ENCODE peak calls at places on chromosomes 4 and X, in five cellular contexts. U, Y, E, P and A are unnamed samples.

GRCh38 chr4:148503681-148504080 is 61.5 kb upstream of the NR3C2 start:
- DNase-seq in U (no peak), Y (no peak), E (no peak), P (no peak), A (no peak)

GRCh38 chr4:124334119-124334518 is 378.4 kb downstream of the ANKRD50 start:
- DNase-seq in U (no peak), Y (peak), E (peak), P (peak), A (peak)

GRCh38 chr4:89545315-89545714 is 237.7 kb upstream of the GPRIN3 start:
- DNase-seq in U (no peak), Y (no peak), E (no peak), P (no peak), A (no peak)

GRCh38 chrX:37958493-37959211 is 47.7 kb upstream of the SYTL5 start:
- DNase-seq in U (no peak), Y (no peak), E (no peak), P (peak), A (no peak)

GRCh38 chr4:169902658-169903345 is 123.4 kb downstream of the MFAP3L start:
- DNase-seq in U (no peak), Y (peak), E (no peak), P (peak), A (peak)

GRCh38 chr4:6241062-6241845 is 28.4 kb upstream of the WFS1 start:
- DNase-seq in U (no peak), Y (no peak), E (no peak), P (no peak), A (no peak)

GRCh38 chr4:141807501-141807900 is 171.1 kb downstream of the IL15 start:
- DNase-seq in U (no peak), Y (no peak), E (no peak), P (no peak), A (no peak)

GRCh38 chrX:118569676-118570075 is 74.1 kb downstream of the DOCK11 start:
- DNase-seq in U (no peak), Y (no peak), E (no peak), P (no peak), A (no peak)

GRCh38 chr4:13919021-13919441 is 291.5 kb upstream of the BOD1L1 start:
- DNase-seq in U (no peak), Y (no peak), E (no peak), P (no peak), A (no peak)

GRCh38 chr4:55005910-55006309 is 119.5 kb downstream of the KDR start:
- DNase-seq in U (no peak), Y (no peak), E (no peak), P (no peak), A (no peak)

GRCh38 chr4:131091896-131092295 is 1995.9 kb downstream of the C4orf33 start:
- DNase-seq in U (no peak), Y (peak), E (no peak), P (peak), A (no peak)

GRCh38 chr4:2535386-2536192 is 858 bp upstream of the FAM193A start:
- DNase-seq in U (no peak), Y (no peak), E (no peak), P (peak), A (peak)

GRCh38 chr4:22874334-22874912 is 181.7 kb downstream of the GBA3 start:
- DNase-seq in U (no peak), Y (no peak), E (no peak), P (no peak), A (no peak)

GRCh38 chrX:9829308-9830267 is 43.4 kb downstream of the SHROOM2 start:
- DNase-seq in U (peak), Y (peak), E (no peak), P (no peak), A (no peak)

GRCh38 chr4:53640576-53641459 is 49.5 kb upstream of the LNX1 start:
- DNase-seq in U (peak), Y (no peak), E (no peak), P (no peak), A (no peak)

GRCh38 chr4:80264825-80265224 is 1.6 kb upstream of the FGF5 start:
- DNase-seq in U (no peak), Y (no peak), E (no peak), P (no peak), A (no peak)

GRCh38 chrX:129779747-129780146 is at the start of gene SASH3:
- DNase-seq in U (no peak), Y (no peak), E (no peak), P (no peak), A (no peak)
- TF ChIP-seq SRF in U (no peak), Y (no peak), E (no peak), P (no peak), A (no peak)

GRCh38 chr4:5018603-5019002 is 655 bp downstream of the CYTL1 start:
- DNase-seq in U (no peak), Y (no peak), E (no peak), P (no peak), A (no peak)
- TF ChIP-seq SRF in U (no peak), Y (no peak), E (no peak), P (no peak), A (no peak)

DNA sequence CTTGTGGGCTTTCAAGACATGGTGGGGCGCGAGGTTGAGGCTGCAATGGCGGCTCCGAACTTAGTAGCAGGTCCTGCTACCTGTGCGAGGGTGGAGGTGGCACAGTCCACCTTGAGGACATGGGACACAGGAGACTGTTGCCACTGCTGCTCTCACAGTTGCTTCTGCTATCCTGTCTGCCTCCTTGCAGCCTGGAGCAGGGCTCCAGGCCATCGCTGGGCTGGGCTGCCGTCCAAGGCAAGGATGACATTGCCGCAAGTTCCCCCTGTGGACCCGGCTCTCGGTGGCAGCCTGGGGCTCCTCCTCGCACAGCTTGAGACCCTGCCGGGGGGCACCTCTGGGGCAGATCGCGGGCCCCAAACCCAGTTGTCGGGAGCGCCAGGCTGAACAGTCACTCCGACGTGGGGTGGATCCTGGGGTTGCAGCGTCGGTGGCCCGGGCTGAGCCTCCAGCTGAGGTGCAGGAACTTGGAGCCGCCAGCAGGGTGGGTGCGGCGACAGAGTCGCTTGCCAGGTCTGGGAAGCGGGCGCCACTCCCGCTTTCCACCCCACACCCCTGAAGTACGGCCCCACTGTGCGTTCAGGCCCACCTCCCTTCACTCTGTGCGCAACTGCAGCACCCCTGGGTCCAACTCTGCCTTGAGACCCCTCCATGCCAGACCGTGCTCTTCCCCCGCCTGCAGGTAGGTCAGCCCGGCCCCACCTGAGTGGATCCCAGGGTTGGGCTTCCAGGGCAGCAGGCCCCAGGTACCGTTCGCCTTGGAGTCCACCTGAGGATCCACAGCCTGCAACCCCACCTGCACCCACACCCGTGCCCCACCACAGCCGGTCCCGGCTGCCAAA is 192.7 kb upstream of the NUDT6 start:
- DNase-seq in U (no peak), Y (no peak), E (no peak), P (no peak), A (no peak)
- TF ChIP-seq SRF in U (no peak), Y (no peak), E (no peak), P (no peak), A (no peak)

GRCh38 chr4:173446416-173446815 is 47.5 kb upstream of the SCRG1 start:
- DNase-seq in U (no peak), Y (no peak), E (no peak), P (no peak), A (no peak)

GRCh38 chr4:173448919-173449641 is 50.2 kb upstream of the SCRG1 start:
- DNase-seq in U (no peak), Y (no peak), E (no peak), P (no peak), A (no peak)

GRCh38 chr4:173450281-173450680 is 51.4 kb upstream of the SCRG1 start:
- DNase-seq in U (no peak), Y (no peak), E (no peak), P (no peak), A (no peak)

GRCh38 chr4:173448557-173448918 is 49.6 kb upstream of the SCRG1 start:
- DNase-seq in U (no peak), Y (no peak), E (no peak), P (no peak), A (no peak)

DNA sequence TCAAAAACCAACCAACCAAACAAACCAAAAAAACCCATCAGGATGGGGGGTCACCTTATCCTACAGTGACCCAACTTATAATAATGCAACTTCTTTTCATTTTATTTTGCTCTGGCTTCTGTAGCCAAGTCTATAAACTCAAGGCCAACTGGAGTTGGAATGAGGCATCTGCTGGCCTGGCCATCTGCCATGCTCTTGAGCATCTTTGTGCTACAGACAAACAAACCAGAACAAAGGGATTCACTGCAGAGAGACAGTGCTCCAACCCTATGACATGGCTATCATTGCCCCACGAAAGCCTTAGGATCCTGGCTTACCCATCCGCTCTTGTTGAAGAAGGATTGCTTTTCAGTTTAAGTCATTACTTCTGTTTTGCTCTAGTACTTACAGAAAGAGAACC is 49.2 kb upstream of the SCRG1 start:
- DNase-seq in U (no peak), Y (no peak), E (no peak), P (no peak), A (no peak)
- TF ChIP-seq SRF in U (no peak), Y (no peak), E (no peak), P (no peak), A (no peak)

DNA sequence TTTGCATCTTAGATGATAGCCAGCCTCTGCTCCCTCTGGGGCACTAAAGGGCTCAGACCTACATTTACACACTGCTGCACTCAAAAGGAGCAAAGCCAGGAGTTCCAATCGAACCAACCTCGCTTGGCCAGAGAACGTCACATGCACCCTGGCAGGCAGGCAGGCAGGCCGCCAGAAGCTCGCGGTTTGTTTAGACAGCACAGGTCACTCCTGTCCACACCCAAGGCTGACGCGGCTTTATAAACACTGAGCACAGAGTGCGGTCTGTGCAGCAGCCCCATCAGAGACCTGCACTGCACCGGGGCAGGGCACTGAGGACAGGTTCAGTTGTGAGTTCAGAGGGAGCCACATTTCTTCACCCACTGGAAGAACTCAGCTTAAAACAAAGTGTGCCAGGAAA is 143.9 kb downstream of the BCOR start:
- DNase-seq in U (no peak), Y (peak), E (no peak), P (peak), A (peak)
- TF ChIP-seq SRF in U (no peak), Y (no peak), E (no peak), P (no peak), A (no peak)

GRCh38 chr4:143252478-143252877 is 67.8 kb downstream of the USP38 start:
- DNase-seq in U (no peak), Y (no peak), E (no peak), P (no peak), A (no peak)

GRCh38 chr4:143253156-143253555 is 68.4 kb downstream of the USP38 start:
- DNase-seq in U (no peak), Y (no peak), E (no peak), P (no peak), A (no peak)

GRCh38 chr4:143251781-143252180 is 67.1 kb downstream of the USP38 start:
- DNase-seq in U (no peak), Y (peak), E (no peak), P (no peak), A (no peak)

GRCh38 chr4:143256456-143256855 is 71.7 kb downstream of the USP38 start:
- DNase-seq in U (no peak), Y (no peak), E (no peak), P (no peak), A (no peak)

DNA sequence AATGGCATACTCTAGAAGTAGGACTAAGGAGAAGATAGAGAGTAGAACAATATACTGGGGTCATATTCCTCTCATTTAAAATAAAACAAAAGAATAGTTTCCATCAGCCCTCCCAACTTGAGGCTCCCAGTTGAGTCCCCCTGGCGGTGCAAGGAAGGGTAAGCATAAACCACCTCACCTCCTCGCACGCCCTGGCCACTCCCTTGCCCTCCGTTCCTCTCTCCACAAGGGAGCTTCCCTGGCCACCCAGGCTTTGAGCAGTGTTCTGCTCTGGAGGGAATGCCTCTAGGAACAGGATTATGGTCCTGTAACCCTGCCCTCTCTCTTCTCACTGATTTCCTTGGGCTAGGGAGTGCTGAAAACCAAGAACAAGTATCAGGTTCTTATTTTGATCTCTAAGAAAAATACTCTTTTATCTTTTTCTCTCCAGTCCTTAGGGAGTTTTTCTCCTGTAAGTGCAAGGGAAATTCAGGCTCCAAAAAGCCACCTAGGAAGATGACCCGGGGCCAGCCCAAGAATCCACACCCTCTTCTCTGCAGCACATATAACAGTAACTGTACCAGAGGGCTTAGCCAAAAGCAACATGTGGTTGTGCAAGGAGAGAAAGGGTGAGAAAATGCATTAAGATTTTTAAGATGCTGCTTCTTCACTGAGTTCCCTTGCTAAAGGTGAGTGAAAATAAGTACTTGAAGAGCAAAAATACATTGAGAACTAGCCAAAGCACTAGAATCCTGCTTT is 69.9 kb downstream of the USP38 start:
- DNase-seq in U (no peak), Y (no peak), E (peak), P (no peak), A (peak)
- TF ChIP-seq SRF in U (no peak), Y (no peak), E (no peak), P (no peak), A (no peak)

DNA sequence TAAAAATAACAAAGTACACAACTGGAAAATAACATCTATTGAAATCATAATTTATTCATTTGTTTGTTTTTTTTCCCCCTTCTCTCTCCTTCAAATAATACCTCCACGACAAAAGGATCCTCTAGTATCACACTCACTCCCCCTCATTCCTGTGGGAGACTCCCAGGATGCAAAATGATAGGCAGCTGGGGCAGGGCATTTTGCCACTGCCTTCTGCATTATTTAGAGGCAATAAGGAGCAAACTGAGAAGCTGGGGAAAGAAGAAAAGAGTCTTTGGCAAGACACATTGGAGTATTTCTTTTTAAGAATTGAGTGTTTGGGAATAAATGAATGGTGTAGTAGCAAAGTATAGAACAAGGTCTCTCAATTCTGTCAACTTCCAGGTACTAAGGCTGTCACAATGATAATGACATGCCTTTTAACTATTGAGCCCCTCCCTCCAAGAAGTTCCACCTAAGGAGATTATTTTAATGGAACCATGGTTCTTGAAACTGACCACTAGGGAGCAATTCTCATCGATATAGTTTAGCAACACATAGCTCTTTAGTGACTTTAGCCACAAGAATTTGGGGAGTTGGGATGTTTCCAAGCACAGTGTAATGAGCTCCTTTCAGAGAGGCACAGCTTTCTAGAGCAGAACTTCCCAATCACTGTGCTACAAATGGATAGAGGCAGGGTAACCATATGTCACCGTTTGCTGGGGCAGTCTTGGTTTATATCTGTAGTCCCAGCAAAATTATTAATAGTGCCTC is 303.3 kb downstream of the FRMPD4 start:
- DNase-seq in U (no peak), Y (no peak), E (no peak), P (no peak), A (no peak)
- TF ChIP-seq SRF in U (no peak), Y (no peak), E (no peak), P (no peak), A (no peak)

GRCh38 chr4:67581208-67581857 is 22.8 kb downstream of the STAP1 start:
- DNase-seq in U (no peak), Y (no peak), E (no peak), P (no peak), A (no peak)
- TF ChIP-seq SRF in U (no peak), Y (no peak), E (no peak), P (no peak), A (no peak)

GRCh38 chrX:120309873-120310730 is 1.2 kb downstream of the TMEM255A start:
- DNase-seq in U (no peak), Y (no peak), E (no peak), P (no peak), A (no peak)
- TF ChIP-seq SRF in U (no peak), Y (no peak), E (no peak), P (no peak), A (no peak)